ENCODE peak calls at places on chromosome X, in five cellular contexts. One of them, this sample, is unnamed.

GRCh38 chrX:40097492-40098263 is at the start of gene BCOR:
- DNase-seq in mammary epithelial cell: peak
- DNase-seq in breast epithelium: no peak
- DNase-seq in astrocyte: no peak
- DNase-seq in pancreas: peak
- DNase-seq in this sample: peak

GRCh38 chrX:40434947-40435346 is 145.8 kb upstream of the ATP6AP2 start:
- DNase-seq in astrocyte: peak
- DNase-seq in mammary epithelial cell: no peak
- DNase-seq in pancreas: no peak
- DNase-seq in breast epithelium: no peak
- DNase-seq in this sample: no peak

GRCh38 chrX:11944486-11944885 is 186.4 kb downstream of the MSL3 start:
- DNase-seq in breast epithelium: no peak
- DNase-seq in astrocyte: peak
- DNase-seq in mammary epithelial cell: peak
- DNase-seq in pancreas: no peak
- DNase-seq in this sample: no peak

GRCh38 chrX:103941201-103941975 is 21.0 kb upstream of the TMSB15B start:
- DNase-seq in astrocyte: peak
- DNase-seq in mammary epithelial cell: peak
- DNase-seq in pancreas: no peak
- DNase-seq in breast epithelium: no peak
- DNase-seq in this sample: no peak

GRCh38 chrX:130263016-130263415 is 5.7 kb downstream of the ZNF280C start:
- DNase-seq in pancreas: no peak
- DNase-seq in astrocyte: no peak
- DNase-seq in breast epithelium: no peak
- DNase-seq in mammary epithelial cell: no peak
- DNase-seq in this sample: no peak

GRCh38 chrX:19443886-19444530 is 71.3 kb downstream of the MAP3K15 start:
- DNase-seq in astrocyte: no peak
- DNase-seq in pancreas: no peak
- DNase-seq in breast epithelium: no peak
- DNase-seq in mammary epithelial cell: no peak
- DNase-seq in this sample: no peak

GRCh38 chrX:95629737-95630136 is 1054.9 kb upstream of the DIAPH2 start:
- DNase-seq in mammary epithelial cell: no peak
- DNase-seq in pancreas: no peak
- DNase-seq in astrocyte: no peak
- DNase-seq in breast epithelium: no peak
- DNase-seq in this sample: no peak

GRCh38 chrX:1528186-1528883 is 8.7 kb downstream of the P2RY8 start:
- DNase-seq in pancreas: no peak
- DNase-seq in breast epithelium: no peak
- DNase-seq in mammary epithelial cell: no peak
- DNase-seq in astrocyte: no peak
- DNase-seq in this sample: no peak

GRCh38 chrX:67749536-67749935 is 205.7 kb downstream of the AR start:
- DNase-seq in breast epithelium: no peak
- DNase-seq in astrocyte: no peak
- DNase-seq in mammary epithelial cell: no peak
- DNase-seq in pancreas: no peak
- DNase-seq in this sample: no peak

GRCh38 chrX:107146670-107147069 is 28.0 kb upstream of the RBM41 start:
- DNase-seq in breast epithelium: no peak
- DNase-seq in mammary epithelial cell: peak
- DNase-seq in pancreas: no peak
- DNase-seq in astrocyte: no peak
- DNase-seq in this sample: no peak

DNA sequence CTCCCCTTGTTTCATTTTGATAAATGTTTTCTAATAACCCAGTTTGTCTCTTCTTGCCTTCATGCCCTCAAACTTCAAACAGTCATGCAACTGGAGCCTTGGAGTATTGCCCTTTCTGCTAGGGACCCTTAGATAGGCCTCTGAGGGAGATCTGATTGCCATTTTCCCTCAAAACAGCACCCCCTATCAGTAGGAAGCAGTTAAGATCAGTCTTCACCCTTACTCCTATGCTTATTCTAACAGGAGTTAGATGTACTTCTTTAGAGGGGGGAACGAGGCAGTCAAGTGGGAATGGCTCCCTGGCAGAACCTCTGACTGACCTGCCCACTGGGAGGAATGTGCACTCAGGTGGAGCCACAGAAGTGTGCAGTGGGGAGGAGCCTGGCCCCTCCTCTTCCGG is 74.1 kb downstream of the FAM47A start:
- DNase-seq in pancreas: no peak
- DNase-seq in mammary epithelial cell: no peak
- DNase-seq in astrocyte: no peak
- DNase-seq in breast epithelium: no peak
- DNase-seq in this sample: no peak
- TF ChIP-seq CTCF in pancreas: no peak
- TF ChIP-seq CTCF in mammary epithelial cell: no peak
- TF ChIP-seq CTCF in astrocyte: no peak
- TF ChIP-seq CTCF in breast epithelium: no peak
- TF ChIP-seq CTCF in this sample: no peak

GRCh38 chrX:110180176-110180927 is 137.5 kb downstream of the AMMECR1 start:
- DNase-seq in pancreas: no peak
- DNase-seq in astrocyte: peak
- DNase-seq in breast epithelium: no peak
- DNase-seq in mammary epithelial cell: peak
- DNase-seq in this sample: no peak
- H3K27ac ChIP-seq in pancreas: no peak
- H3K27ac ChIP-seq in astrocyte: peak
- H3K27ac ChIP-seq in breast epithelium: no peak
- H3K27ac ChIP-seq in mammary epithelial cell: peak
- H3K27ac ChIP-seq in this sample: no peak

DNA sequence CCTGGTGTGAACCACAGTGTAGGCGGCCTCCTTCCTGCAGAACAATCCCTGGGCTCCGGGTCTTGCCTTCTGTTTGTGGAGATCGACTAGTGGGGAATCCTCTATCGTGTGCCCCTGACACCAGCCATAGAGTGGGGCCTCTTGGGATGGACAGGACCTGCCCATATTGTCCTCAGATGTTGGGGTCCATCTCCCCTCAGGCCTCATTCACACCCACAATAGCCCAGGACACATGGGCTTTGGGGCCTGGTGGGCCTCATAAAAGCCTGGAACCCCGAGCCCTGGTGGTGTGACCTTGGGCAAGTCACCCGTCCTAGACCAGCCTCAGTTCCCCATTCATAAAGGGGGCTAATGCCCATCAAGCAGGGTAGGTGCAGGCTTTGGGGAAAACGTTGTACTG is 13.2 kb upstream of the GAGE10 start:
- DNase-seq in breast epithelium: no peak
- DNase-seq in pancreas: no peak
- DNase-seq in mammary epithelial cell: no peak
- DNase-seq in astrocyte: no peak
- DNase-seq in this sample: no peak
- TF ChIP-seq CTCF in breast epithelium: no peak
- TF ChIP-seq CTCF in pancreas: no peak
- TF ChIP-seq CTCF in mammary epithelial cell: no peak
- TF ChIP-seq CTCF in astrocyte: no peak
- TF ChIP-seq CTCF in this sample: no peak

GRCh38 chrX:31487946-31488345 is 416.1 kb upstream of the FTHL17 start:
- DNase-seq in breast epithelium: no peak
- DNase-seq in pancreas: no peak
- DNase-seq in astrocyte: no peak
- DNase-seq in mammary epithelial cell: no peak
- DNase-seq in this sample: no peak

GRCh38 chrX:31480696-31481095 is 408.9 kb upstream of the FTHL17 start:
- DNase-seq in breast epithelium: no peak
- DNase-seq in mammary epithelial cell: no peak
- DNase-seq in pancreas: no peak
- DNase-seq in astrocyte: no peak
- DNase-seq in this sample: no peak

DNA sequence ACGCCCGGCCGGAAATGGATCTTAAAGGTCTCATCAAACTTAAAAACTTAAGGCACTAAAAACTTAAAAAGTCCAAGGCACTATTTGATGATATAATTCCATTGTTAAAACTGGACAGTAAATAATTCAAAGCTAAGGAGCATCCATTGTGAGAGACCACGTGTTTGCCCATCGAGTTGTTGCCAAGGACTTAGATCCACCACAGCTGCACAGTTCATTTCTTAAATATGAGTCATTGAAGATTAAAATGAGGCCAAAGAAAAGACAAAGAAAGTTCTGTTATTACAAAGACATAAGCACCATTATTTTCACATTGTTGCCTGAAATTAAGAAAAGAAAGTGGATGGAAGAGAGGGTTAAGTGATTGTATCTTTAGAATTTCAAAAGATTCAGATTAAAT is 411.5 kb upstream of the FTHL17 start:
- DNase-seq in astrocyte: peak
- DNase-seq in pancreas: no peak
- DNase-seq in mammary epithelial cell: peak
- DNase-seq in breast epithelium: peak
- DNase-seq in this sample: no peak
- H3K27ac ChIP-seq in astrocyte: peak
- H3K27ac ChIP-seq in pancreas: no peak
- H3K27ac ChIP-seq in mammary epithelial cell: peak
- H3K27ac ChIP-seq in breast epithelium: no peak
- H3K27ac ChIP-seq in this sample: no peak

DNA sequence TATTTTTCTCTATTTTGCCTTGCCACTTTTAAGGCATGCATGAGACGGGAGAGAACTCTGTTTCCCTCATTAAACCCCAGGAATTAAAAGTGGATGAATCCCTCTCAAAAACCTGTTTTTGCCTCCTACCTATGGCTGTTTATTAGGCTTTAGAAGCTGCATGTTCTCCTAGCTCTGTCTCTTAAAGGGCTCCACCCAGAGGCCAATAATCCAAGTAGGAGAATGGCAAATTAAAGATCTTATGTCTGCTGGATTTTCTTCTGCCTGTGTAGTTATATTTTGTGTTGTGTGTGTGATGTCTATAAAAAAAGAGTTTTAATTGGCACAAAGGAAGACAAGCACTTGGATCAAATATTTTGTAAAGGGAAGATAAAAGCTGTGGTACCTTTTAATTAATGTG is 32.4 kb downstream of the MAGEC1 start:
- DNase-seq in astrocyte: no peak
- DNase-seq in mammary epithelial cell: no peak
- DNase-seq in pancreas: no peak
- DNase-seq in breast epithelium: no peak
- DNase-seq in this sample: no peak
- TF ChIP-seq CTCF in astrocyte: no peak
- TF ChIP-seq CTCF in mammary epithelial cell: no peak
- TF ChIP-seq CTCF in pancreas: no peak
- TF ChIP-seq CTCF in breast epithelium: no peak
- TF ChIP-seq CTCF in this sample: no peak

GRCh38 chrX:13721819-13722527 is 12.4 kb downstream of the TRAPPC2 start:
- DNase-seq in astrocyte: peak
- DNase-seq in breast epithelium: no peak
- DNase-seq in pancreas: no peak
- DNase-seq in mammary epithelial cell: no peak
- DNase-seq in this sample: no peak

GRCh38 chrX:13717697-13718483 is 16.5 kb downstream of the TRAPPC2 start:
- DNase-seq in astrocyte: peak
- DNase-seq in pancreas: no peak
- DNase-seq in breast epithelium: no peak
- DNase-seq in mammary epithelial cell: no peak
- DNase-seq in this sample: no peak

GRCh38 chrX:13716905-13717304 is 17.5 kb downstream of the TRAPPC2 start:
- DNase-seq in breast epithelium: no peak
- DNase-seq in mammary epithelial cell: no peak
- DNase-seq in astrocyte: no peak
- DNase-seq in pancreas: no peak
- DNase-seq in this sample: peak

GRCh38 chrX:13719192-13719856 is 15.1 kb downstream of the TRAPPC2 start:
- DNase-seq in mammary epithelial cell: no peak
- DNase-seq in pancreas: no peak
- DNase-seq in astrocyte: no peak
- DNase-seq in breast epithelium: no peak
- DNase-seq in this sample: no peak

DNA sequence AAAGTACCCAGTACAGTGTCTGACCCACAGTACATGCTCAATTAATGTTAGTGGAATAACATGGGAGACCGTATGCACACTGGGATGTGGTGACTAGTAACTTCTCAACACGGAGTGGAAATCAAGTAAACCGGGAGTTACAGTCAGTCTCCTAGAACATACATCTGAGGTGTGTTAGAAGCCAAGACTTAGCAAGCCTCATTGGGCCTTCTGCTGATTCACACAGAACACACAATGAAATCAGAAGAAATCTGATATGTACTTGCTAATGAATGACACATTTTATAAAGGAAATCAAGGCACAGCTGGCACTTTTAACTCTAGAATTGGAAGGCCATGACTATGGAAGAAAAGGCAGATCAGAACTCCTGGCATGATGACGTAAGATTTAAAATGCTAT is 13.0 kb downstream of the TRAPPC2 start:
- DNase-seq in breast epithelium: no peak
- DNase-seq in mammary epithelial cell: no peak
- DNase-seq in pancreas: no peak
- DNase-seq in astrocyte: no peak
- DNase-seq in this sample: no peak
- H3K27ac ChIP-seq in breast epithelium: peak
- H3K27ac ChIP-seq in mammary epithelial cell: no peak
- H3K27ac ChIP-seq in pancreas: no peak
- H3K27ac ChIP-seq in astrocyte: no peak
- H3K27ac ChIP-seq in this sample: no peak

DNA sequence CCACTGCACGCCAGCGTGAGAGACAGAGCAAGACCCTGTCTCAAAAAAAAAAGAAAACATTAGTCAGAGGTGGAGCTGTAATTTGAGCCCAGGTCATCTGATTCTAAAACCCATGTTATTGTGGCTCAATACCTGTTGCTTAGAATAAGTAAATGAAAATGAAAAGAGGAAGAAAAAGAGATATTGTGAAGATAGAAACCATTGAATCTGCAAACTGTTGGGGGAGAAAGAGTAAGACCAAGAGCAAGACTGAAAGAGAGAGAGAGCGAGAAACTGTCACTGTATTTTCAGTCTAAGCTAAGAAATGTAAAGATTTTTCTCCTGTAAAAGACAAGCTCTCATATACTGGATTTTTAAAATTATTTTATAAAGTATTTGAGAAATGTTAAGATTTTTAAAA is 9.7 kb upstream of the IGSF1 start:
- DNase-seq in astrocyte: no peak
- DNase-seq in pancreas: no peak
- DNase-seq in mammary epithelial cell: no peak
- DNase-seq in breast epithelium: no peak
- DNase-seq in this sample: no peak
- TF ChIP-seq CTCF in astrocyte: no peak
- TF ChIP-seq CTCF in pancreas: no peak
- TF ChIP-seq CTCF in mammary epithelial cell: no peak
- TF ChIP-seq CTCF in breast epithelium: no peak
- TF ChIP-seq CTCF in this sample: no peak

GRCh38 chrX:4320436-4320947 is 607.0 kb upstream of the PRKX start:
- DNase-seq in breast epithelium: no peak
- DNase-seq in pancreas: no peak
- DNase-seq in mammary epithelial cell: no peak
- DNase-seq in astrocyte: no peak
- DNase-seq in this sample: no peak
- H3K27ac ChIP-seq in breast epithelium: no peak
- H3K27ac ChIP-seq in pancreas: no peak
- H3K27ac ChIP-seq in mammary epithelial cell: no peak
- H3K27ac ChIP-seq in astrocyte: no peak
- H3K27ac ChIP-seq in this sample: no peak